ENCODE peak calls at places on chromosomes 3 and 15, in six cellular contexts. T is astrocyte; C is neural progenitor cell; S is effector memory CD4-positive, alpha-beta T cell; J is sigmoid colon; L is left ventricle myocardium inferior. X is an unnamed sample.
A peak's percentile ranks its signal among the peaks of the same experiment; 100 is the strongest.

GRCh38 chr3:111496894-111497559 is 45.0 kb upstream of the CD96 start:
- DNase-seq in T (no peak), C (no peak), S (no peak), J (no peak), L (no peak), X (no peak)

GRCh38 chr3:156455839-156456238 is 99.1 kb downstream of the SSR3 start:
- DNase-seq in T (no peak), C (peak; percentile 53), S (no peak), J (no peak), L (no peak), X (no peak)

GRCh38 chr15:94387854-94388441 is 156.6 kb downstream of the MCTP2 start:
- DNase-seq in T (no peak), C (no peak), S (no peak), J (no peak), L (no peak), X (no peak)

GRCh38 chr15:40782609-40783227 is 12.9 kb downstream of the C15orf62 start:
- DNase-seq in T (no peak), C (peak; percentile 79), S (peak; percentile 68), J (no peak), L (no peak), X (peak; percentile 63)

GRCh38 chr15:70101459-70102113 is 3.9 kb upstream of the TLE3 start:
- DNase-seq in T (peak; percentile 93), C (peak; percentile 93), S (no peak), J (peak; percentile 90), L (peak; percentile 31), X (peak; percentile 91)

GRCh38 chr3:104367000-104367399 is 999.7 kb upstream of the ALCAM start:
- DNase-seq in T (no peak), C (no peak), S (no peak), J (no peak), L (no peak), X (no peak)

GRCh38 chr3:153151037-153151436 is 11.0 kb upstream of the RAP2B start:
- DNase-seq in T (no peak), C (no peak), S (no peak), J (no peak), L (no peak), X (no peak)

GRCh38 chr3:197511853-197512635 is 43.7 kb downstream of the BDH1 start:
- DNase-seq in T (no peak), C (no peak), S (no peak), J (no peak), L (no peak), X (no peak)

GRCh38 chr3:4751057-4752051 is 227.9 kb upstream of the BHLHE40 start:
- DNase-seq in T (peak; percentile 96), C (no peak), S (no peak), J (no peak), L (no peak), X (peak; percentile 92)

GRCh38 chr3:148083501-148084267 is 614.0 kb upstream of the AGTR1 start:
- DNase-seq in T (no peak), C (no peak), S (no peak), J (no peak), L (no peak), X (no peak)

GRCh38 chr15:76514292-76514691 is 177.7 kb downstream of the ISL2 start:
- DNase-seq in T (no peak), C (peak; percentile 52), S (no peak), J (no peak), L (no peak), X (no peak)

GRCh38 chr15:76512971-76513370 is 176.4 kb downstream of the ISL2 start:
- DNase-seq in T (peak; percentile 41), C (no peak), S (no peak), J (no peak), L (no peak), X (no peak)

DNA sequence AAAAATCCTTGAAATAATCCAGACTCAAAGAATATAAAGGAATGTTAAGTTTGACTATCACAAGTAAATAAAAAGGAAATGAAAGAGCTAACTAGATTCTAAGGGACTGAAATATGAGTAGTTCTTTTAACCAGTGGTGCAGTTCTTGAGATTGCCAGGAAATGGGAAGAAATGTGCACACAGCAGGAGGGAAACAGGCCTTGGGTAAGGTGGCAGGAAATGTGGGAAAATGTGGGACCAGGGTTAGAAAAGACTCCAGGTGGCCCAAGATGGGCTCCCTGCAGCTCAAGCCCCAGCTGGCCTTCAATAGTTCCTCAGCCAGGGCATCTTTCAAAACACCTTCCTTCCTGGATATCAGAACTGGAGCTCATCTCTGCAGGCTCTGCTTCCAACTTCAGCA is 181.3 kb downstream of the ISL2 start:
- DNase-seq in T (no peak), C (no peak), S (no peak), J (no peak), L (no peak), X (no peak)
- H3K4me1 ChIP-seq in T (no peaks in the 10 kb centered on the region), C (peaks cover 32% of the 10 kb centered on the region), S (no peaks in the 10 kb centered on the region), J (peaks cover 5% of the 10 kb centered on the region), L (peaks cover 16% of the 10 kb centered on the region), X (no peaks in the 10 kb centered on the region)

GRCh38 chr15:64532921-64533320 is 72.5 kb downstream of the ZNF609 start:
- DNase-seq in T (no peak), C (no peak), S (no peak), J (no peak), L (no peak), X (no peak)
- H3K4me1 ChIP-seq in T (peaks cover 15% of the 10 kb centered on the region), C (peaks cover 10% of the 10 kb centered on the region), S (peaks cover 5% of the 10 kb centered on the region), J (peaks cover 43% of the 10 kb centered on the region), L (peaks cover 29% of the 10 kb centered on the region), X (peaks cover 28% of the 10 kb centered on the region)

GRCh38 chr3:50167782-50168317 is 12.7 kb downstream of the SEMA3F start:
- DNase-seq in T (no peak), C (no peak), S (no peak), J (no peak), L (no peak), X (no peak)
- H3K4me1 ChIP-seq in T (peaks cover 60% of the 10 kb centered on the region), C (peaks cover 64% of the 10 kb centered on the region), S (no peaks in the 10 kb centered on the region), J (peaks cover 76% of the 10 kb centered on the region), L (peaks cover 100% of the 10 kb centered on the region), X (peaks cover 86% of the 10 kb centered on the region)

DNA sequence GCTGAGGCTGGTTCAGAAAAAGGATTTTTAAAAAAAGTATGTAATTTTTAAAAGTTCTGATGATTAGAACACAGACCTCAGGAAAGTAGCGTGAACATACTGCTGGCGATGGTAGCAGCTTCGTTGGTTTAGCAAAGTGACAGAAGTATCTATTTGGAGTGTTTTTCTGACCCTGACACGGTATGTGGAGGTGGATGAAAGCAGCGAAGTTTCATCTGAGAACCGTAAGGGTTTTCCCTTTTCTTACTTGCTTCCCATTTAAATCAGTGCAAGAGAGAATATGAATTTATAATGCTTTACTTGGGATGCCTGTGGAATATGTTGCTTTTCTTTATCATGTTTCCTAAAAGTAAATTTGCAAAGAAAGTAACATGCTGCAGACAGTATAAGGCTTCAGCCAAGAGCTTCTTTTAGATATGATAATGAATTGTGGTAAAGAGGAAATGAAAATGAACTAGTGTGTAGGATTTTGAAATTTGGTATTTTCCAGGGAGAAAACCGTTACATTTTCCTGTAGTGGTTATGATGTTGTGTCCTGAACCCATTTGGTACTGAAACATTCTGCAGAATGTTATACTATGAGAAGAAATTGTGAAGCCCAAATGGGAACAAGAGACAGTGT is 3.9 kb downstream of the CHST2 start:
- DNase-seq in T (no peak), C (no peak), S (no peak), J (no peak), L (no peak), X (no peak)
- H3K4me1 ChIP-seq in T (peaks cover 6% of the 10 kb centered on the region), C (peaks cover 15% of the 10 kb centered on the region), S (no peaks in the 10 kb centered on the region), J (peaks cover 21% of the 10 kb centered on the region), L (peaks cover 44% of the 10 kb centered on the region), X (peaks cover 5% of the 10 kb centered on the region)

X was measured in endothelial cell of umbilical vein.